ENCODE peak calls at places on chromosomes 4 and X, in six cellular contexts. L is osteoblast, N is thoracic aorta, C is fibroblast of pulmonary artery, Y is fibroblast of lung, O is kidney. A is an unnamed sample.

GRCh38 chr4:6476893-6477292 is 4.5 kb upstream of the PPP2R2C start:
- DNase-seq in L (no peak), N (no peak), C (no peak), Y (no peak), O (no peak), A (no peak)

GRCh38 chr4:94274912-94275311 is 67.2 kb downstream of the SMARCAD1 start:
- DNase-seq in L (peak; percentile 88), N (no peak), C (no peak), Y (peak; percentile 67), O (no peak), A (peak; percentile 23)

GRCh38 chrX:68421651-68422050 is 11.6 kb downstream of the OPHN1 start:
- DNase-seq in L (no peak), N (no peak), C (no peak), Y (no peak), O (no peak), A (no peak)

GRCh38 chrX:135480076-135480475 is 40.4 kb upstream of the INTS6L start:
- DNase-seq in L (no peak), N (no peak), C (no peak), Y (no peak), O (no peak), A (no peak)

GRCh38 chr4:104942990-104943758 is 203.5 kb upstream of the TET2 start:
- DNase-seq in L (no peak), N (no peak), C (no peak), Y (peak; percentile 59), O (no peak), A (no peak)

GRCh38 chrX:137032841-137033773 is 688 bp downstream of the GPR101 start:
- DNase-seq in L (no peak), N (no peak), C (no peak), Y (no peak), O (no peak), A (no peak)

GRCh38 chr4:76697129-76697803 is 200.7 kb downstream of the SOWAHB start:
- DNase-seq in L (no peak), N (no peak), C (no peak), Y (no peak), O (no peak), A (no peak)

GRCh38 chrX:68938244-68939004 is 109.6 kb downstream of the EFNB1 start:
- DNase-seq in L (no peak), N (no peak), C (peak; percentile 82), Y (peak; percentile 84), O (peak; percentile 82), A (no peak)

GRCh38 chr4:122045533-122045932 is 93.7 kb upstream of the TRPC3 start:
- DNase-seq in L (peak; percentile 77), N (no peak), C (peak; percentile 85), Y (peak; percentile 90), O (no peak), A (peak; percentile 67)

GRCh38 chr4:37430718-37431416 is 186.3 kb downstream of the NWD2 start:
- DNase-seq in L (no peak), N (no peak), C (no peak), Y (no peak), O (no peak), A (no peak)

GRCh38 chr4:1651609-1652008 is 32.5 kb downstream of the FAM53A start:
- DNase-seq in L (no peak), N (no peak), C (no peak), Y (no peak), O (no peak), A (no peak)

GRCh38 chr4:165101641-165102040 is 11.0 kb downstream of the TMEM192 start:
- DNase-seq in L (peak; percentile 48), N (no peak), C (no peak), Y (no peak), O (no peak), A (no peak)

GRCh38 chrX:125202486-125203378 is 116.9 kb upstream of the TEX13C start:
- DNase-seq in L (no peak), N (no peak), C (no peak), Y (no peak), O (no peak), A (no peak)

GRCh38 chr4:8237256-8237989 is 32.1 kb upstream of the HTRA3 start:
- DNase-seq in L (peak; percentile 55), N (no peak), C (no peak), Y (no peak), O (no peak), A (no peak)

GRCh38 chr4:170990989-170991589 is 822.1 kb upstream of the GALNTL6 start:
- DNase-seq in L (no peak), N (no peak), C (no peak), Y (no peak), O (no peak), A (no peak)

GRCh38 chr4:19285146-19285545 is 966.6 kb upstream of the SLIT2 start:
- DNase-seq in L (peak; percentile 31), N (no peak), C (peak; percentile 7), Y (no peak), O (no peak), A (no peak)

GRCh38 chrX:13309631-13310030 is 10.2 kb downstream of the ATXN3L start:
- DNase-seq in L (no peak), N (no peak), C (no peak), Y (peak; percentile 25), O (no peak), A (no peak)

GRCh38 chr4:101222156-101222845 is 125.0 kb downstream of the PPP3CA start:
- DNase-seq in L (no peak), N (no peak), C (peak; percentile 36), Y (no peak), O (no peak), A (no peak)

GRCh38 chr4:174213734-174214101 is 69.7 kb downstream of the FBXO8 start:
- DNase-seq in L (no peak), N (no peak), C (no peak), Y (no peak), O (no peak), A (no peak)

GRCh38 chrX:49039598-49040375 is 3.4 kb downstream of the TFE3 start:
- DNase-seq in L (peak; percentile 95), N (peak; percentile 42), C (peak; percentile 94), Y (peak; percentile 93), O (peak; percentile 92), A (peak; percentile 74)

GRCh38 chrX:23478561-23478960 is 143.9 kb downstream of the PTCHD1 start:
- DNase-seq in L (peak; percentile 13), N (no peak), C (no peak), Y (no peak), O (no peak), A (no peak)

GRCh38 chrX:48934581-48935331 is 15.9 kb upstream of the PIM2 start:
- DNase-seq in L (no peak), N (no peak), C (no peak), Y (no peak), O (no peak), A (no peak)

GRCh38 chrX:133593531-133593930 is 178.2 kb upstream of the GPC4 start:
- DNase-seq in L (no peak), N (no peak), C (no peak), Y (no peak), O (no peak), A (no peak)

GRCh38 chr4:126180642-126181041 is 865.9 kb downstream of the FAT4 start:
- DNase-seq in L (no peak), N (no peak), C (no peak), Y (no peak), O (no peak), A (no peak)

GRCh38 chr4:145891958-145892357 is 46.7 kb downstream of the ZNF827 start:
- DNase-seq in L (no peak), N (no peak), C (no peak), Y (no peak), O (no peak), A (no peak)

GRCh38 chrX:103565752-103566151 is 19.6 kb upstream of the TCEAL4 start:
- DNase-seq in L (peak; percentile 8), N (no peak), C (peak; percentile 74), Y (peak; percentile 81), O (no peak), A (peak; percentile 24)

GRCh38 chrX:103607385-103608304 is at the start of gene TCEAL3:
- DNase-seq in L (peak; percentile 76), N (no peak), C (peak; percentile 50), Y (peak; percentile 47), O (peak; percentile 88), A (no peak)

GRCh38 chrX:101191217-101191750 is 28.3 kb upstream of the DRP2 start:
- DNase-seq in L (peak; percentile 58), N (no peak), C (peak; percentile 42), Y (peak; percentile 29), O (peak; percentile 68), A (no peak)

GRCh38 chrX:73683236-73683859 is 120.4 kb downstream of the CHIC1 start:
- DNase-seq in L (no peak), N (no peak), C (peak; percentile 31), Y (peak; percentile 3), O (no peak), A (no peak)

GRCh38 chr4:82921795-82922194 is 21.3 kb downstream of the THAP9 start:
- DNase-seq in L (no peak), N (no peak), C (no peak), Y (no peak), O (no peak), A (no peak)
- TF ChIP-seq CTCF in L (no peak), N (no peak), C (no peak), Y (no peak), O (no peak), A (no peak)

DNA sequence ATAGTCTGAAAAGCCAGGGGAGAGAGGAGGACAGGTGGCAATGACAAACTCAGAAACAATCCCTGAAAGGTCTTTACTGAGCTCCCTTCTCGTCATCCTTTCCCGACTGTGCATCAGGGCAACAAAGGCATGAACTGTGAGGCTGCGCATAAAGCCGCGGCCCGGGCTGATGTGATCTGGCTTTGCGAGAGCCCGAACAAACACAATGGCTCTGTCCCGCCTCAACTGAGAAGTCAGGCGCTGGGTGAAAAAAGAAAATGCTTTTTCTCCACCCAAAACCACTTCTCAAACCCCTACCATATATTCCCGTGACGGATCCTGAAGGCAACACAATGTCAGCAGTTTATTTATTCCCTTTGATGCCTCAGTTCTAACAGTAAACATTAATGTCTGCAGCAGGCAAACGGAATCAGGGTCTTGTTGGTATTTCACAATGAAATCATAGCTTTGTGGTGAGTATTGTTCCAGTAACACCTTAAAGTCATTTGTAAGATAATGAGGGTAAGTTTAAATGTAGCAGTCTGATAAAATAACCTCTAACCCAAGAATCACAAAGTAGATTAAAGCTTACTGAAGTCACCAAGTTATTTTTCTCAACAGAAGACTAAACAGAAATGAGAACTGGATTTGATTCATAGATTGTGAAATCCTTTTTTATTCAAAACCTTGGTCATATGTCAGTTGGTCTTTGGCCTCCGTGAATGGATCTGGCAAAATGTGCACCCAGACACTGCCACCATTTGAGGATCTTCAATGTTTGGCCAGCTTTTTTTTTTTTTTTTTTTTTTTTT is 67.4 kb downstream of the APBB2 start:
- DNase-seq in L (peak; percentile 62), N (no peak), C (peak; percentile 46), Y (peak; percentile 82), O (no peak), A (no peak)
- H3K4me3 ChIP-seq in L (peak overlapping the region; percentile 18), N (peak overlapping the region; percentile 30), C (no peak overlapping the region), Y (no peak overlapping the region), O (no peak overlapping the region), A (peak overlapping the region; percentile 9)

DNA sequence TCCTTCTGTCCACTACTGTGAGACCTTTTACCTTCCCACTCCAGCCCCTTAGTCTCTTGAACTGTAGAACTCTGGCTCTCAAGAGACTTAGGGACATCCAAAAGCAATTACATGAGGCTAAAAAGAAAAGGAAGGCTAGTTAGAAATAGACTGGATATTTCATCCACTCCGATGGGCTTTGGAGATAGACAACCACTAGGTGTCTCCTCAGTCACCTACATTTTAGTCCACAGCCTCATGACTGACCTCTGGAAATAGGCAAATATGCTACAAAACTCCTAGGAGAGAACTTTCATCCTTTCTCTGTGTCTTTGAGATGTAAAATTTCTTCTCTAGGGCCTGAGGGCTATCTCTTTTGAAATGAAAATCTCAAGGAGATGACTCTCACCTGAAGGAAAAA is 45.1 kb upstream of the LAMP2 start:
- DNase-seq in L (peak; percentile 36), N (no peak), C (peak; percentile 34), Y (peak; percentile 8), O (no peak), A (no peak)
- TF ChIP-seq CTCF in L (peak; percentile 40), N (no peak), C (peak; percentile 39), Y (no peak), O (peak; percentile 24), A (no peak)

GRCh38 chr4:32261196-32261595 is 1541.0 kb downstream of the PCDH7 start:
- DNase-seq in L (no peak), N (no peak), C (no peak), Y (no peak), O (no peak), A (no peak)
- H3K4me3 ChIP-seq in L (no peak overlapping the region), N (no peak overlapping the region), C (no peak overlapping the region), Y (no peak overlapping the region), O (no peak overlapping the region), A (no peak overlapping the region)